ENCODE peak calls at places on chromosomes 7 and 10, in eight cellular contexts. One of them, this sample, is unnamed.

GRCh38 chr10:123904834-123905409 is 13.3 kb upstream of the CPXM2 start:
- DNase-seq in naive thymus-derived CD4-positive, alpha-beta T cell: no peak
- DNase-seq in upper lobe of right lung: no peak
- DNase-seq in hepatocyte: no peak
- DNase-seq in adrenal gland: no peak
- DNase-seq in gastrocnemius medialis: no peak
- DNase-seq in psoas muscle: no peak
- DNase-seq in effector memory CD4-positive, alpha-beta T cell: no peak
- DNase-seq in this sample: no peak

GRCh38 chr10:103554488-103555320 is 61.2 kb downstream of the NEURL1 start:
- DNase-seq in naive thymus-derived CD4-positive, alpha-beta T cell: peak
- DNase-seq in upper lobe of right lung: no peak
- DNase-seq in hepatocyte: peak
- DNase-seq in adrenal gland: peak
- DNase-seq in gastrocnemius medialis: peak
- DNase-seq in psoas muscle: peak
- DNase-seq in effector memory CD4-positive, alpha-beta T cell: no peak
- DNase-seq in this sample: peak

GRCh38 chr10:60130130-60130579 is 223.8 kb upstream of the CCDC6 start:
- DNase-seq in naive thymus-derived CD4-positive, alpha-beta T cell: no peak
- DNase-seq in upper lobe of right lung: no peak
- DNase-seq in hepatocyte: peak
- DNase-seq in adrenal gland: no peak
- DNase-seq in gastrocnemius medialis: no peak
- DNase-seq in psoas muscle: no peak
- DNase-seq in effector memory CD4-positive, alpha-beta T cell: no peak
- DNase-seq in this sample: no peak

GRCh38 chr10:20986049-20986448 is 88.9 kb upstream of the NEBL start:
- DNase-seq in naive thymus-derived CD4-positive, alpha-beta T cell: no peak
- DNase-seq in upper lobe of right lung: no peak
- DNase-seq in hepatocyte: no peak
- DNase-seq in adrenal gland: no peak
- DNase-seq in gastrocnemius medialis: no peak
- DNase-seq in psoas muscle: no peak
- DNase-seq in effector memory CD4-positive, alpha-beta T cell: no peak
- DNase-seq in this sample: no peak

GRCh38 chr10:98418596-98419265 is 3.7 kb upstream of the PYROXD2 start:
- DNase-seq in naive thymus-derived CD4-positive, alpha-beta T cell: no peak
- DNase-seq in upper lobe of right lung: peak
- DNase-seq in hepatocyte: no peak
- DNase-seq in adrenal gland: no peak
- DNase-seq in gastrocnemius medialis: no peak
- DNase-seq in psoas muscle: no peak
- DNase-seq in effector memory CD4-positive, alpha-beta T cell: no peak
- DNase-seq in this sample: no peak

GRCh38 chr10:59332581-59332980 is 29.8 kb downstream of the FAM13C start:
- DNase-seq in naive thymus-derived CD4-positive, alpha-beta T cell: no peak
- DNase-seq in upper lobe of right lung: no peak
- DNase-seq in hepatocyte: no peak
- DNase-seq in adrenal gland: no peak
- DNase-seq in gastrocnemius medialis: no peak
- DNase-seq in psoas muscle: no peak
- DNase-seq in effector memory CD4-positive, alpha-beta T cell: no peak
- DNase-seq in this sample: no peak

GRCh38 chr7:26440253-26440992 is 148.8 kb downstream of the SNX10 start:
- DNase-seq in naive thymus-derived CD4-positive, alpha-beta T cell: no peak
- DNase-seq in upper lobe of right lung: no peak
- DNase-seq in hepatocyte: no peak
- DNase-seq in adrenal gland: no peak
- DNase-seq in gastrocnemius medialis: no peak
- DNase-seq in psoas muscle: no peak
- DNase-seq in effector memory CD4-positive, alpha-beta T cell: no peak
- DNase-seq in this sample: no peak

GRCh38 chr7:48443051-48443450 is 271.8 kb downstream of the ABCA13 start:
- DNase-seq in naive thymus-derived CD4-positive, alpha-beta T cell: no peak
- DNase-seq in upper lobe of right lung: no peak
- DNase-seq in hepatocyte: no peak
- DNase-seq in adrenal gland: no peak
- DNase-seq in gastrocnemius medialis: no peak
- DNase-seq in psoas muscle: no peak
- DNase-seq in effector memory CD4-positive, alpha-beta T cell: no peak
- DNase-seq in this sample: no peak

GRCh38 chr7:107152011-107152410 is 16.8 kb upstream of the HBP1 start:
- DNase-seq in naive thymus-derived CD4-positive, alpha-beta T cell: no peak
- DNase-seq in upper lobe of right lung: no peak
- DNase-seq in hepatocyte: peak
- DNase-seq in adrenal gland: no peak
- DNase-seq in gastrocnemius medialis: no peak
- DNase-seq in psoas muscle: no peak
- DNase-seq in effector memory CD4-positive, alpha-beta T cell: no peak
- DNase-seq in this sample: no peak

GRCh38 chr10:115092555-115093285 is 445 bp upstream of the ATRNL1 start:
- DNase-seq in naive thymus-derived CD4-positive, alpha-beta T cell: peak
- DNase-seq in upper lobe of right lung: peak
- DNase-seq in hepatocyte: peak
- DNase-seq in adrenal gland: peak
- DNase-seq in gastrocnemius medialis: no peak
- DNase-seq in psoas muscle: peak
- DNase-seq in effector memory CD4-positive, alpha-beta T cell: no peak
- DNase-seq in this sample: peak

GRCh38 chr7:81768951-81769778 is 682 bp downstream of the HGF start:
- DNase-seq in naive thymus-derived CD4-positive, alpha-beta T cell: no peak
- DNase-seq in upper lobe of right lung: no peak
- DNase-seq in hepatocyte: no peak
- DNase-seq in adrenal gland: no peak
- DNase-seq in gastrocnemius medialis: no peak
- DNase-seq in psoas muscle: no peak
- DNase-seq in effector memory CD4-positive, alpha-beta T cell: no peak
- DNase-seq in this sample: no peak
- H3K4me3 ChIP-seq in naive thymus-derived CD4-positive, alpha-beta T cell: no peak
- H3K4me3 ChIP-seq in upper lobe of right lung: peak
- H3K4me3 ChIP-seq in hepatocyte: peak
- H3K4me3 ChIP-seq in adrenal gland: no peak
- H3K4me3 ChIP-seq in gastrocnemius medialis: peak
- H3K4me3 ChIP-seq in psoas muscle: peak
- H3K4me3 ChIP-seq in effector memory CD4-positive, alpha-beta T cell: no peak
- H3K4me3 ChIP-seq in this sample: peak

DNA sequence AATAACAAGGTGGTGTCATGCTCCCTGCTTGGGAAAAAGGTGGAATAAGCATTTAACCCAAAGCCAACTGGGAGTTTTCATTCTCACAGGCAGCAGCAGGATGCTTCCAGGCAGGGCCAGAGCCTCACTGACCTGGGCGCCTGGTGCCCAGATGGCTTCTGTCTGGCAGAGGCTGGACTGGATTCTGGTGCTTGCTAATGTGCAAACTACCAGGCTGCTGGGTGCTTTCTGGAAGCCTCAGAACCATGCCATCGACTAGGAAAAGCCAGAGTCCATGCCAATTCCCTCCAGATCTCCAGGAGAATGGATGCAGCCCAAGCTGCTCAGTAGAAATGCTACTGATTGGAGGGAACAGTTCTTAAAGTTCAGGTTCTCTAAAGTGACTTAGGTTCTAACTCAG is 36.2 kb downstream of the VIPR2 start:
- DNase-seq in naive thymus-derived CD4-positive, alpha-beta T cell: no peak
- DNase-seq in upper lobe of right lung: peak
- DNase-seq in hepatocyte: no peak
- DNase-seq in adrenal gland: no peak
- DNase-seq in gastrocnemius medialis: no peak
- DNase-seq in psoas muscle: peak
- DNase-seq in effector memory CD4-positive, alpha-beta T cell: no peak
- DNase-seq in this sample: no peak
- H3K4me3 ChIP-seq in naive thymus-derived CD4-positive, alpha-beta T cell: no peak
- H3K4me3 ChIP-seq in upper lobe of right lung: no peak
- H3K4me3 ChIP-seq in hepatocyte: no peak
- H3K4me3 ChIP-seq in adrenal gland: no peak
- H3K4me3 ChIP-seq in gastrocnemius medialis: no peak
- H3K4me3 ChIP-seq in psoas muscle: no peak
- H3K4me3 ChIP-seq in effector memory CD4-positive, alpha-beta T cell: no peak
- H3K4me3 ChIP-seq in this sample: no peak

GRCh38 chr7:101165958-101166602 is 711 bp upstream of the VGF start:
- DNase-seq in naive thymus-derived CD4-positive, alpha-beta T cell: no peak
- DNase-seq in upper lobe of right lung: no peak
- DNase-seq in hepatocyte: no peak
- DNase-seq in adrenal gland: no peak
- DNase-seq in gastrocnemius medialis: no peak
- DNase-seq in psoas muscle: no peak
- DNase-seq in effector memory CD4-positive, alpha-beta T cell: no peak
- DNase-seq in this sample: no peak
- H3K4me3 ChIP-seq in naive thymus-derived CD4-positive, alpha-beta T cell: peak
- H3K4me3 ChIP-seq in upper lobe of right lung: no peak
- H3K4me3 ChIP-seq in hepatocyte: peak
- H3K4me3 ChIP-seq in adrenal gland: no peak
- H3K4me3 ChIP-seq in gastrocnemius medialis: no peak
- H3K4me3 ChIP-seq in psoas muscle: peak
- H3K4me3 ChIP-seq in effector memory CD4-positive, alpha-beta T cell: no peak
- H3K4me3 ChIP-seq in this sample: peak

DNA sequence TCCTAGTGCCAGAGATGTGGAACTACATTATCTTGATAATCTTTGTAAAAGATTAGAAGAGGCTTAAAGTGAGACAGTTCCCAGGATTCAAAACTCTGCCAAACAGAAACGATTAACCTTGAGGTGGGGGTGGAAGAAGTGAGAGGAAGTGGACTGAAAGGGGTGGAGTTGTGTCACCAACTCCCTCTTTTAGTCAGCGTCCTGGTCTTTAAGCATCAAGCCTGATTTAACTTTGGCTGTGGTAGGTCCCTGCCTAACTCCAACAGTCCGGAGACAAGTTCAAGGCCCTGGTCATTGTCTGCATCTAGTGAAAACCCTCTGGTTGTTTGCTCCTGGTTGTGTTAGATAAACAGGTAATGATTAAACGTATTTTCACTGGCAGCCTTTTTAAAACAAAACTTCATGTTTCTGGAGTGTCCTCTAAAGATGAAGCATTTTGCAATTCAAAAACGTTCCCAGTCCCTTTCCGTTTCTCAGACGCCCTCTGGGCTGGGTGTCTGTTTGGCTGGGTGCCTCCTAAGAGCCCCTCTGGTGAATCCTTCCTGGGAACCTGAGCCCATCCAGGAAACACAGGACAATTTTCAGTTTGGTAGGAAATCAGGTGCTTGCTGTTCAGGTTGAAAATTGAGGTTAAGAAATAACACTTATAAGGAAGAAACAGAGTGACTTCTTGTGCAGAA is 76.5 kb downstream of the CHN2 start:
- DNase-seq in naive thymus-derived CD4-positive, alpha-beta T cell: no peak
- DNase-seq in upper lobe of right lung: no peak
- DNase-seq in hepatocyte: no peak
- DNase-seq in adrenal gland: no peak
- DNase-seq in gastrocnemius medialis: no peak
- DNase-seq in psoas muscle: no peak
- DNase-seq in effector memory CD4-positive, alpha-beta T cell: no peak
- DNase-seq in this sample: no peak
- H3K4me3 ChIP-seq in naive thymus-derived CD4-positive, alpha-beta T cell: no peak
- H3K4me3 ChIP-seq in upper lobe of right lung: no peak
- H3K4me3 ChIP-seq in hepatocyte: no peak
- H3K4me3 ChIP-seq in adrenal gland: no peak
- H3K4me3 ChIP-seq in gastrocnemius medialis: no peak
- H3K4me3 ChIP-seq in psoas muscle: no peak
- H3K4me3 ChIP-seq in effector memory CD4-positive, alpha-beta T cell: no peak
- H3K4me3 ChIP-seq in this sample: no peak

GRCh38 chr7:35831208-35831607 is 30.4 kb downstream of the SEPTIN7 start:
- DNase-seq in naive thymus-derived CD4-positive, alpha-beta T cell: no peak
- DNase-seq in upper lobe of right lung: no peak
- DNase-seq in hepatocyte: no peak
- DNase-seq in adrenal gland: no peak
- DNase-seq in gastrocnemius medialis: no peak
- DNase-seq in psoas muscle: no peak
- DNase-seq in effector memory CD4-positive, alpha-beta T cell: no peak
- DNase-seq in this sample: no peak
- H3K4me3 ChIP-seq in naive thymus-derived CD4-positive, alpha-beta T cell: no peak
- H3K4me3 ChIP-seq in upper lobe of right lung: no peak
- H3K4me3 ChIP-seq in hepatocyte: no peak
- H3K4me3 ChIP-seq in adrenal gland: no peak
- H3K4me3 ChIP-seq in gastrocnemius medialis: no peak
- H3K4me3 ChIP-seq in psoas muscle: no peak
- H3K4me3 ChIP-seq in effector memory CD4-positive, alpha-beta T cell: no peak
- H3K4me3 ChIP-seq in this sample: no peak

GRCh38 chr7:76165973-76166403 is 35.7 kb upstream of the SRRM3 start:
- DNase-seq in naive thymus-derived CD4-positive, alpha-beta T cell: no peak
- DNase-seq in upper lobe of right lung: peak
- DNase-seq in hepatocyte: no peak
- DNase-seq in adrenal gland: no peak
- DNase-seq in gastrocnemius medialis: no peak
- DNase-seq in psoas muscle: no peak
- DNase-seq in effector memory CD4-positive, alpha-beta T cell: no peak
- DNase-seq in this sample: no peak
- H3K4me3 ChIP-seq in naive thymus-derived CD4-positive, alpha-beta T cell: peak
- H3K4me3 ChIP-seq in upper lobe of right lung: peak
- H3K4me3 ChIP-seq in hepatocyte: peak
- H3K4me3 ChIP-seq in adrenal gland: no peak
- H3K4me3 ChIP-seq in gastrocnemius medialis: peak
- H3K4me3 ChIP-seq in psoas muscle: peak
- H3K4me3 ChIP-seq in effector memory CD4-positive, alpha-beta T cell: peak
- H3K4me3 ChIP-seq in this sample: peak

GRCh38 chr7:66737667-66738066 is 2.9 kb upstream of the RABGEF1 start:
- DNase-seq in naive thymus-derived CD4-positive, alpha-beta T cell: no peak
- DNase-seq in upper lobe of right lung: no peak
- DNase-seq in hepatocyte: no peak
- DNase-seq in adrenal gland: no peak
- DNase-seq in gastrocnemius medialis: no peak
- DNase-seq in psoas muscle: no peak
- DNase-seq in effector memory CD4-positive, alpha-beta T cell: no peak
- DNase-seq in this sample: no peak
- H3K4me3 ChIP-seq in naive thymus-derived CD4-positive, alpha-beta T cell: no peak
- H3K4me3 ChIP-seq in upper lobe of right lung: no peak
- H3K4me3 ChIP-seq in hepatocyte: no peak
- H3K4me3 ChIP-seq in adrenal gland: no peak
- H3K4me3 ChIP-seq in gastrocnemius medialis: no peak
- H3K4me3 ChIP-seq in psoas muscle: no peak
- H3K4me3 ChIP-seq in effector memory CD4-positive, alpha-beta T cell: no peak
- H3K4me3 ChIP-seq in this sample: no peak